ENCODE peak calls at places on chromosomes 11 and 22, in six cellular contexts. M is colonic mucosa, H is heart left ventricle, Z is SK-N-SH, P is vagina, B is upper lobe of right lung. J is an unnamed sample.

GRCh38 chr11:16867097-16867496 is 128.7 kb downstream of the C11orf58 start:
- DNase-seq in M (no peak), H (no peak), Z (no peak), P (no peak), B (no peak), J (no peak)

GRCh38 chr11:36057372-36058045 is 113.6 kb downstream of the LDLRAD3 start:
- DNase-seq in M (no peak), H (no peak), Z (no peak), P (no peak), B (no peak), J (peak; percentile 19)

GRCh38 chr11:1296287-1296686 is 13.1 kb downstream of the TOLLIP start:
- DNase-seq in M (no peak), H (no peak), Z (no peak), P (no peak), B (peak; percentile 42), J (no peak)

GRCh38 chr11:134725939-134726639 is 314.0 kb upstream of the B3GAT1 start:
- DNase-seq in M (peak; percentile 42), H (no peak), Z (peak; percentile 42), P (no peak), B (no peak), J (peak; percentile 74)

GRCh38 chr11:116052603-116053537 is 548.7 kb upstream of the CADM1 start:
- DNase-seq in M (no peak), H (no peak), Z (no peak), P (no peak), B (no peak), J (no peak)

GRCh38 chr22:28896611-28897010 is 13.2 kb downstream of the ZNRF3 start:
- DNase-seq in M (no peak), H (no peak), Z (no peak), P (no peak), B (no peak), J (no peak)

GRCh38 chr11:14312736-14313438 is 46.1 kb downstream of the RRAS2 start:
- DNase-seq in M (no peak), H (no peak), Z (no peak), P (no peak), B (no peak), J (no peak)

GRCh38 chr11:72573380-72573949 is 100.8 kb downstream of the PDE2A start:
- DNase-seq in M (no peak), H (no peak), Z (peak; percentile 92), P (no peak), B (peak; percentile 70), J (peak; percentile 46)

GRCh38 chr22:36536717-36537116 is 7.8 kb upstream of the EIF3D start:
- DNase-seq in M (no peak), H (no peak), Z (no peak), P (no peak), B (no peak), J (peak; percentile 49)

GRCh38 chr11:117621226-117621625 is 175.8 kb downstream of the DSCAML1 start:
- DNase-seq in M (peak; percentile 28), H (no peak), Z (no peak), P (no peak), B (no peak), J (no peak)

GRCh38 chr22:29030016-29030617 is 31.5 kb downstream of the C22orf31 start:
- DNase-seq in M (peak; percentile 52), H (no peak), Z (no peak), P (no peak), B (no peak), J (peak; percentile 27)

GRCh38 chr22:46652930-46653331 is 32.7 kb downstream of the GRAMD4 start:
- DNase-seq in M (no peak), H (no peak), Z (no peak), P (no peak), B (no peak), J (no peak)

GRCh38 chr11:127003260-127003981 is 2.9 kb upstream of the KIRREL3 start:
- DNase-seq in M (peak; percentile 29), H (no peak), Z (peak; percentile 91), P (no peak), B (no peak), J (no peak)

GRCh38 chr11:111207213-111207612 is 38.3 kb upstream of the POU2AF2 start:
- DNase-seq in M (no peak), H (no peak), Z (no peak), P (no peak), B (no peak), J (no peak)

GRCh38 chr11:99739464-99740089 is 718.8 kb downstream of the CNTN5 start:
- DNase-seq in M (no peak), H (no peak), Z (peak; percentile 51), P (no peak), B (no peak), J (no peak)

GRCh38 chr11:85810871-85811611 is at the start of gene SYTL2:
- DNase-seq in M (peak; percentile 89), H (peak; percentile 76), Z (peak; percentile 92), P (no peak), B (peak; percentile 90), J (peak; percentile 76)

GRCh38 chr22:46844606-46845210 is 82.3 kb downstream of the TBC1D22A start:
- DNase-seq in M (no peak), H (no peak), Z (no peak), P (peak; percentile 79), B (no peak), J (no peak)

GRCh38 chr22:40534379-40535188 is 101.9 kb downstream of the MRTFA start:
- DNase-seq in M (no peak), H (no peak), Z (no peak), P (no peak), B (no peak), J (no peak)

GRCh38 chr22:22928666-22929380 is 41.2 kb downstream of the IGLL5 start:
- DNase-seq in M (peak; percentile 28), H (peak; percentile 70), Z (no peak), P (no peak), B (no peak), J (no peak)

GRCh38 chr11:20754957-20755356 is 85.6 kb downstream of the NELL1 start:
- DNase-seq in M (no peak), H (no peak), Z (peak; percentile 17), P (no peak), B (no peak), J (no peak)

GRCh38 chr22:38051900-38052862 is 5.0 kb upstream of the PICK1 start:
- DNase-seq in M (peak; percentile 82), H (peak; percentile 76), Z (peak; percentile 84), P (no peak), B (peak; percentile 88), J (peak; percentile 84)

DNA sequence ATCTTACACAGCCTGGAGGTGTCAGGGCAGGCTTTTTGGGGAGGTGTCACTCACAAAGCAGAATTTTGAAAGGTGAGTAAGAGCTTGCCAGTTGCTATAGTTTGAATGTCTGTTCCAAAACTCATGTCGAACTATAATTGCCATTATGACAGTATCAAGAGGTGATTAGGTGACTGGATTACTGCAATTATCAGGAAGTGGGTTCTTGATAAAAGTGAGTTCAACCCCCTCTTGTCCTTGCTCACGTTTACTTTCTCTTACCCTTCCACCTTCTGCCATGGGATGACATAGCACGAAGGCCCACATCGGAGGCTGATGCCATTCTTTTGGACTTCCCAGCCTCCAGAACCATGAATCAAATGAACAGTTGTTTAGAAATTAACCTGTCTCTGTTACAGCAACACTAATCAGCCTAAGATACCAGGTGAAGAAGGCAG is 4.7 kb upstream of the C11orf86 start:
- DNase-seq in M (no peak), H (no peak), Z (no peak), P (no peak), B (no peak), J (no peak)
- H3K4me1 ChIP-seq in M (no peaks in the 10 kb centered on the region), H (no peaks in the 10 kb centered on the region), Z (peaks cover 32% of the 10 kb centered on the region), P (peaks cover 23% of the 10 kb centered on the region), B (peaks cover 12% of the 10 kb centered on the region), J (no peaks in the 10 kb centered on the region)

DNA sequence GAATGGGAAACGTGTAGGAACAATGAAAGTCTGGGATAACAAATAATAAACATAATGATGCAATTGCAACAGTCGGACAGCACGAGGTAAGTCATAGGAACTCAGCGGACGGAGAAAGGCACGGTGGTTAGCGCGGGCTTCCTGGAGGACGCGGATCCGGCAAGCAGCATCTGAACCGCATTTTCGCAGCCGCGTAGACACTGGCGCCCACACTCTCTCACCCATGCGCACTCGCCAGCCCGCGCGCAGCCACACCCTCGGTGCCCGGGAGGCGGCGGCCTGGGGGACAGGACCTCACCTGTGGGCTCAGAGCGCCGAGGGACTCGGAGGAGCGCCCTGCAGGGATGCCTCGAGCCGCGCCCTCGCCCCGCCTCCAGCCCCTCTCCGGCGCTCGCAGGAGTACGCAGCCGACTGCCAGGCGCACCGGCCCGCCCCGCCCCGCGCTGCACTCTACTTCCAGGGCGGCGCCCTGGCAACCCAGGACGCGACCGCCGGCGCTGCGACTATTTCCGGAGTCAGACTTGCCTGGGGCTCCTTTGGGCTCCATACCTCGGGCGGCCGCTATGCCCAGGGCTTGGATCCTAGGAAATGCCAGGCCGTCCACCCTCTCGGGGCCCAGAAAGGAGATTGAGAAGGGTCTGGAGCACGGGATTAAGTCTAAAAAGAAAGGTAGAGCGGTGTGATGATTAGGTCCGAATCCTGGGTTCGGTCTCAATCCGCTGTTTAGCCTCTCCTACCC is at the start of gene TTLL1:
- DNase-seq in M (peak; percentile 93), H (peak; percentile 93), Z (peak; percentile 89), P (no peak), B (peak; percentile 96), J (peak; percentile 91)
- TF ChIP-seq CTCF in M (no peak), H (no peak), Z (no peak), P (no peak), B (peak; percentile 12), J (no peak)

GRCh38 chr11:133712235-133712634 is 133.1 kb downstream of the SPATA19 start:
- DNase-seq in M (no peak), H (no peak), Z (no peak), P (no peak), B (no peak), J (no peak)

GRCh38 chr11:133713844-133714243 is 131.5 kb downstream of the SPATA19 start:
- DNase-seq in M (no peak), H (no peak), Z (no peak), P (peak; percentile 58), B (no peak), J (no peak)

GRCh38 chr11:133711545-133711944 is 133.8 kb downstream of the SPATA19 start:
- DNase-seq in M (no peak), H (no peak), Z (no peak), P (peak; percentile 40), B (no peak), J (no peak)

GRCh38 chr11:133713406-133713805 is 131.9 kb downstream of the SPATA19 start:
- DNase-seq in M (no peak), H (no peak), Z (no peak), P (peak; percentile 49), B (no peak), J (no peak)

GRCh38 chr11:133714471-133715375 is 130.6 kb downstream of the SPATA19 start:
- DNase-seq in M (no peak), H (no peak), Z (no peak), P (peak; percentile 76), B (no peak), J (no peak)
- H3K4me1 ChIP-seq in M (no peaks in the 10 kb centered on the region), H (peaks cover 8% of the 10 kb centered on the region), Z (no peaks in the 10 kb centered on the region), P (no peaks in the 10 kb centered on the region), B (no peaks in the 10 kb centered on the region), J (no peaks in the 10 kb centered on the region)

DNA sequence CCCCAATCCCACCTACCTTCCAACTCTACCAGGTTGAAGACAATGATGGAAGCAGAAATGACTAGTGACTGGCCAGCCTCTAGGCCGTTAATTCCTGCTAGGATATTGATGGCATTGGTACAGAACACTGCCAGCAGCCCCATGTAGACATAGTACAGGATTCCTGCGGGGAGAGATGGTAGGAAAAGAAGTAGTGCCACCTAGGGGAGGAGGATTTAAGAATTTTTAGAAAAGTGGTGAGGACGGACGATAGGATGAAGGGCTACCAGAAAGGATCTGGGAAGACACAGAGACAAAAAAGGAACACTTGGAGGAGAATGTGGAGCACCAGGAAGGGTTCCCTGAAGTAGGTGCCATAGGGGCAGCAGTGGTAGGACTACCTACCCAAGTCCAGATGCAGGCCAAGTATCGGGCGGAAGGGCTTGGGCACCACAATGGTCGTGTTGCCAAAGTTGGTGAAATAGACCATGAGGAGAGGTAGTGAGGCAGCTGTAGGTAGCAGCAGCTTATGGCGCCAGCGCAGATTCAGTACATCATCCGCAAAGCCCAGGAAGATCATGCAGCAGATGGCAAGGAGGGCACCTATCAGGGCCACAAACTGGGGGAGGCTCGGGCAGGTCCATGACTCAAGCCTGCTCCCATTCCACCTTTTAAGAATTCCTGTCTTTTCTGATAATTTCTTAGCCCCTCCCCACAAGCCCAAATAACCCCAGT is 1.2 kb downstream of the DPAGT1 start:
- DNase-seq in M (no peak), H (no peak), Z (peak; percentile 53), P (no peak), B (no peak), J (no peak)
- TF ChIP-seq CTCF in M (peak; percentile 29), H (no peak), Z (peak; percentile 69), P (no peak), B (peak; percentile 30), J (peak; percentile 8)